ENCODE peak calls at places on chromosome 4, in six cellular contexts. E is left lung; S is neuronal stem cell; Q is cardiac muscle cell; A is CD8-positive, alpha-beta memory T cell; Y is right lobe of liver. C is an unnamed sample. For H3K4me1 and H3K36me3, the result is how much of the 10 kb centered on the place peaks cover.

GRCh38 chr4:74223801-74224200 is 65.9 kb downstream of the MTHFD2L start:
- DNase-seq in Q (no peak), Y (no peak), A (no peak), E (no peak), S (no peak), C (no peak)

GRCh38 chr4:6767725-6768538 is 14.6 kb upstream of the KIAA0232 start:
- DNase-seq in E (no peak), Q (no peak), S (no peak), A (no peak), Y (no peak), C (no peak)

GRCh38 chr4:152901205-152901604 is 34.9 kb upstream of the FHDC1 start:
- DNase-seq in S (no peak), A (no peak), Y (no peak), E (no peak), Q (no peak), C (no peak)

GRCh38 chr4:85127653-85128052 is 161.2 kb upstream of the WDFY3 start:
- DNase-seq in E (peak), Q (peak), S (peak), Y (no peak), A (no peak), C (peak)

GRCh38 chr4:5751918-5752802 is 41.2 kb downstream of the EVC start:
- DNase-seq in Y (no peak), S (peak), E (no peak), A (no peak), Q (no peak), C (no peak)

GRCh38 chr4:4507923-4508322 is 33.9 kb downstream of the STX18 start:
- DNase-seq in Y (no peak), A (no peak), S (no peak), E (no peak), Q (no peak), C (no peak)

GRCh38 chr4:101187837-101188236 is 159.5 kb downstream of the PPP3CA start:
- DNase-seq in Q (no peak), S (no peak), A (no peak), Y (no peak), E (no peak), C (no peak)

GRCh38 chr4:121567748-121568147 is 129.0 kb downstream of the ANXA5 start:
- DNase-seq in E (no peak), Q (no peak), Y (no peak), S (no peak), A (no peak), C (no peak)

GRCh38 chr4:6165766-6166165 is 34.6 kb downstream of the JAKMIP1 start:
- DNase-seq in A (no peak), Y (no peak), E (no peak), S (no peak), Q (no peak), C (no peak)

GRCh38 chr4:63786181-63786580 is 623.1 kb downstream of the TECRL start:
- DNase-seq in Y (no peak), S (no peak), Q (no peak), E (no peak), A (no peak), C (no peak)

GRCh38 chr4:71932941-71933340 is 98.9 kb upstream of the NPFFR2 start:
- DNase-seq in E (no peak), Y (no peak), S (no peak), A (no peak), Q (no peak), C (no peak)

GRCh38 chr4:142473960-142474338 is 372.2 kb downstream of the INPP4B start:
- DNase-seq in A (no peak), E (no peak), Y (no peak), Q (no peak), S (no peak), C (no peak)

GRCh38 chr4:108829981-108830492 is 67.2 kb upstream of the ETNPPL start:
- DNase-seq in Y (no peak), Q (no peak), A (no peak), E (no peak), S (no peak), C (no peak)

GRCh38 chr4:101188906-101189305 is 158.4 kb downstream of the PPP3CA start:
- DNase-seq in E (no peak), Q (no peak), Y (no peak), A (no peak), S (no peak), C (no peak)

GRCh38 chr4:148151797-148152196 is 290.4 kb downstream of the NR3C2 start:
- DNase-seq in Y (no peak), E (no peak), A (no peak), S (no peak), Q (no peak), C (no peak)

GRCh38 chr4:127249066-127249766 is 383.5 kb upstream of the INTU start:
- DNase-seq in Y (no peak), S (no peak), Q (no peak), A (no peak), E (no peak), C (no peak)

GRCh38 chr4:151921371-151921770 is 160.6 kb upstream of the GATB start:
- DNase-seq in Q (no peak), Y (no peak), E (no peak), A (no peak), S (no peak), C (no peak)

GRCh38 chr4:134216436-134216835 is 14.8 kb upstream of the PABPC4L start:
- DNase-seq in E (no peak), Y (no peak), A (no peak), Q (no peak), S (no peak), C (no peak)

GRCh38 chr4:152356428-152357034 is 179.4 kb downstream of the FBXW7 start:
- DNase-seq in A (no peak), E (no peak), Q (no peak), Y (no peak), S (no peak), C (no peak)

GRCh38 chr4:135838889-135839288 is 1637.3 kb upstream of the PABPC4L start:
- DNase-seq in Q (no peak), S (peak), A (no peak), Y (no peak), E (no peak), C (no peak)

GRCh38 chr4:156971623-156972369 is at the start of gene PDGFC:
- DNase-seq in E (peak), A (no peak), Y (peak), Q (peak), S (peak), C (peak)

GRCh38 chr4:71288875-71289274 is 49.9 kb upstream of the SLC4A4 start:
- DNase-seq in E (no peak), S (no peak), Q (no peak), A (no peak), Y (no peak), C (no peak)

GRCh38 chr4:41305486-41305885 is 48.8 kb downstream of the UCHL1 start:
- DNase-seq in Q (no peak), S (no peak), A (no peak), Y (no peak), E (no peak), C (no peak)

GRCh38 chr4:180695851-180696250 is 1547.4 kb upstream of the TENM3 start:
- DNase-seq in A (no peak), E (no peak), Q (no peak), S (no peak), Y (no peak), C (no peak)

DNA sequence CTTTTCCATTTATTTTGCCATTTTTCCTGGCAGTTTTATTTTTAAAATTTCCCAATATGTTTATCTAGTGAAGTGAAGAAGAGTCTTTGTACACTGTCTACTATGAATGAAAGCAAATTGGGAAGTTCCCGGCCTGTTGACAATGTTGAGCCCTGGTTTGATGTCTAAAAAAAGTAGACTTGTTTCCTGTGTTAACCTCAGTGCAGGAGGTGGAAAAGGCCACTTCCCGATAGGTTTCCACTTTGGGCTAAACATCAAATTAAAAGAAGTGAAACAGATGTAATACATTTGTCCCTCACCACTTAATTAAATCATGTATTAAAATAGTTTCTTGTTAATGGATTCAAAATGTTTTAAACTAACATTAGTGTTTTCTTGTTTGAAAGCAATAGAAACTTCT is 30.0 kb downstream of the BBS12 start:
- DNase-seq in S (no peak), Q (no peak), A (peak), Y (no peak), E (no peak), C (no peak)
- H3K4me1 ChIP-seq in S (under half), Q (under half), A (under half), Y (under half), E (under half), C (under half)

GRCh38 chr4:114694770-114695169 is 96.2 kb downstream of the UGT8 start:
- DNase-seq in E (no peak), Y (no peak), Q (peak), S (peak), A (peak), C (peak)

GRCh38 chr4:114688063-114688462 is 89.5 kb downstream of the UGT8 start:
- DNase-seq in Q (no peak), Y (no peak), E (no peak), A (no peak), S (no peak), C (no peak)

GRCh38 chr4:114691865-114692264 is 93.3 kb downstream of the UGT8 start:
- DNase-seq in E (no peak), A (no peak), Y (no peak), Q (no peak), S (no peak), C (no peak)

GRCh38 chr4:114690571-114690970 is 92.0 kb downstream of the UGT8 start:
- DNase-seq in A (no peak), Y (no peak), Q (no peak), S (no peak), E (no peak), C (no peak)

DNA sequence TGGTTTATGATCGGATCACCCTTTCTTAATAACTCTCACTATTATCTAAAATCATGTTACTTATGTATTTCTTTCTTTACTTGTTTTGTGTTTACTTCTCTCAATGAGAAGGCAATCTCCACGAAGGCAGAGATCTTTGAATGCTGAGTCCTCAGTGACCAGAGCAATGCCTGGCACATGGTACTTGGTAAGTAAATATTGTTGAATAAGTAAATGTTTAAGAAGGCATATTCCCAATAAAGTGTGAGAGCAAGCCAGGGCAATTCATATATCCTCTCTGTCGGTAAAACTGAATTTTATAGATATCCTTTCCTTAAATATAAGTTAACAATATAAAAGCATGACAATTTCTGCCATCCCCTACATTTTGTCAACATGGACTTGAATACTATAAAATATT is 94.4 kb downstream of the UGT8 start:
- DNase-seq in E (no peak), S (no peak), Y (no peak), Q (no peak), A (no peak), C (no peak)
- H3K36me3 ChIP-seq in E (under half), S (under half), Y (under half), Q (under half), A (under half), C (under half)

DNA sequence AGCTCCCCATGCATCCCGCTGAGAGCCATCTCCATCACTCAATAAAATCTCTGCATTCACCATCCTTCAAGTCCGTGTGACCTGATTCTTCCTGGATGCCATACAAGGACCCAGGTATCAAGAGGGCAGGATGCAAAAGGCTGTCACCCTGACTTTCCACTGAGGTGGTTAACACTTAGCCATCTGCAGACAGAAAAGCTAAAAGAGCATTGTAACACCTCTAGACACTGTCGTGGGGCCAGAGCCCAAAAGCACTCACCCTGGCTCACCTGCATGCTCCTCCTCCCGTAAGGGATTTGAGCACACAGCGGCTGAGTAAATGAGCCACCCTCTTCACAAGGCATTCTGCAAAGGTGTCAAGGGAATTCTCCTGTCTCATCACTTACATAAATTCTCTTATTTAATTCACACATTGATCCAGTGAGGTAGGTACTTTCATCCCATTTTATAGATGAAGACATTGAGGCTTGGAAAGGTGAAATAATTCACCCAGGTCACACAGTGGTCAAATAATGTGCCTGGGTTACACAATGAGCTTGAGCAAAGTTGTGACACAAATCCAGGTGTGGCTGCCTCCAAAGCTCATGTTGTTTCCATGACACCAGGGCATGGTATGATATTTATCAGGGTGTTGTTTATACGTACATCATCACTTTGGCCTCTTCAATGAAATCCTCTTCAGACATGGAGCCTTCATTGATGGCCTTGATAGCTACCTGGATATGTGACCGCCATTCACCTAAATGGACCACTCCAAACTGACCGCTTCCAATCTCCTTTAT is 48.0 kb downstream of the TXK start:
- DNase-seq in Y (no peak), Q (no peak), A (no peak), E (no peak), S (no peak), C (no peak)
- H3K4me1 ChIP-seq in Y (under half), Q (under half), A (under half), E (under half), S (under half), C (under half)

DNA sequence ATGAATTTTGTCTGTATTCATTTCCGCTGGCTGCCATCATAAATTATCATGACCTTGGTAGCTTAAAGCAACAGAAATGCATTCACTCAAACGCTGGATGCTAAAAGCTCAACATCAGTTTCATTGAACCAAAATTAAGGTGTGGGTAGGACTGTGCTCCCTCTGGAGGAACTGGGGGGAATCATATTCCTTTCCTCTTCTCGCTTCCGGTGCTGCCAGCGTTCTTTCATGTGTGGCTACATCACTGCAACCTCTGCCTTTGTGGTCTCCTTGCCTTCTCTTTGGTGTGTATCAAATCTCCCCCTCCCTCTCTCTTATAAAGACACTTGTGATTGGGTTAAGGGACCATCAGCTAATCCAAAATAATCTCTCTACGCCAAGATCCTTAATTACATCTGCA is 39.5 kb downstream of the NEIL3 start:
- DNase-seq in Q (no peak), Y (no peak), E (no peak), A (no peak), S (no peak), C (no peak)
- H3K36me3 ChIP-seq in Q (under half), Y (under half), E (under half), A (under half), S (under half), C (under half)

GRCh38 chr4:82430193-82431025 is at the start of the genes ENOPH1 and HNRNPDL:
- DNase-seq in Q (peak), E (peak), S (peak), Y (peak), A (peak), C (peak)

GRCh38 chr4:82429728-82430192 is 502 bp downstream of the HNRNPDL start:
- DNase-seq in Y (no peak), A (peak), Q (peak), S (no peak), E (peak), C (no peak)

GRCh38 chr4:82428969-82429727 is 1.1 kb downstream of the HNRNPDL start:
- DNase-seq in S (peak), Q (peak), A (peak), E (peak), Y (peak), C (peak)

GRCh38 chr4:82431026-82431745 is 796 bp downstream of the ENOPH1 start:
- DNase-seq in S (no peak), Q (peak), Y (peak), E (peak), A (peak), C (no peak)

GRCh38 chr4:82428526-82428968 is 1.7 kb downstream of the HNRNPDL start:
- DNase-seq in A (no peak), E (no peak), Q (no peak), S (no peak), Y (no peak), C (no peak)
- H3K4me1 ChIP-seq in A (under half), E (half or more), Q (under half), S (under half), Y (under half), C (under half)

GRCh38 chr4:118740869-118741268 is 55.7 kb downstream of the METTL14 start:
- DNase-seq in Y (no peak), A (no peak), Q (peak), S (no peak), E (no peak), C (no peak)
- H3K36me3 ChIP-seq in Y (half or more), A (under half), Q (under half), S (under half), E (half or more), C (under half)

DNA sequence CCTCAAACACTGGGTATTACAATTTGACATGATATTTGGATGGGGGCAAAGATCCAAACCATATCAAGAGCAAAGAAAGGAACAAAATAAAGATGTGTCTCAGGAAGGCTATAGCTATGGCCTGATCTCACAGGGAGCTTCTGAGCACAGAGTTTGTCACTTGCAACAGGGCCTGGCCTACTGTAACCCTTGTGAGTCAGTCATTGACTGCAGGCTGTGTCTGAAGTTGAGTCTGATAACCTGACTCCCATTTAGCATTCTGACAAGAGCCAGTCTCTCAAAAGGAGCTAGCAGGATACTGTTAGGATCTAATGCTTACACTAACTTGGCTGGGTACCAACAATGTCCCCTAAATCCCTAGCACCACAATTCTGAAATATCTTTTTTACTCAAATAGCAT is 612.5 kb upstream of the TECRL start:
- DNase-seq in E (no peak), Q (peak), S (no peak), A (no peak), Y (no peak), C (no peak)
- H3K4me1 ChIP-seq in E (under half), Q (under half), S (under half), A (under half), Y (under half), C (under half)